ENCODE peak calls at places on chromosomes 2 and 18, in ten cellular contexts. One of them, this sample, is unnamed.

GRCh38 chr2:147865560-147865959 is 20.7 kb downstream of the ACVR2A start:
- DNase-seq in right cardiac atrium: no peak
- DNase-seq in foreskin melanocyte: no peak
- DNase-seq in cardiac fibroblast: peak; percentile 61
- DNase-seq in anterior cingulate cortex: no peak
- DNase-seq in brain microvascular endothelial cell: no peak
- DNase-seq in HEK293T: no peak
- DNase-seq in NCI-H446: no peak
- DNase-seq in nucleus accumbens: no peak
- DNase-seq in kidney epithelial cell: no peak
- DNase-seq in this sample: no peak

GRCh38 chr2:101238930-101239759 is 13.5 kb upstream of the CNOT11 start:
- DNase-seq in right cardiac atrium: no peak
- DNase-seq in foreskin melanocyte: no peak
- DNase-seq in cardiac fibroblast: no peak
- DNase-seq in anterior cingulate cortex: no peak
- DNase-seq in brain microvascular endothelial cell: no peak
- DNase-seq in HEK293T: no peak
- DNase-seq in NCI-H446: no peak
- DNase-seq in nucleus accumbens: no peak
- DNase-seq in kidney epithelial cell: peak; percentile 79
- DNase-seq in this sample: no peak

GRCh38 chr18:45336431-45336830 is 278.8 kb upstream of the SLC14A2 start:
- DNase-seq in right cardiac atrium: no peak
- DNase-seq in foreskin melanocyte: no peak
- DNase-seq in cardiac fibroblast: no peak
- DNase-seq in anterior cingulate cortex: no peak
- DNase-seq in brain microvascular endothelial cell: no peak
- DNase-seq in HEK293T: no peak
- DNase-seq in NCI-H446: no peak
- DNase-seq in nucleus accumbens: no peak
- DNase-seq in kidney epithelial cell: no peak
- DNase-seq in this sample: no peak

GRCh38 chr2:233481368-233482142 is 85.0 kb downstream of the USP40 start:
- DNase-seq in right cardiac atrium: no peak
- DNase-seq in foreskin melanocyte: no peak
- DNase-seq in cardiac fibroblast: no peak
- DNase-seq in anterior cingulate cortex: no peak
- DNase-seq in brain microvascular endothelial cell: no peak
- DNase-seq in HEK293T: no peak
- DNase-seq in NCI-H446: peak; percentile 48
- DNase-seq in nucleus accumbens: no peak
- DNase-seq in kidney epithelial cell: no peak
- DNase-seq in this sample: peak; percentile 4

GRCh38 chr18:62716679-62717058 is 1.3 kb downstream of the PHLPP1 start:
- DNase-seq in right cardiac atrium: peak; percentile 83
- DNase-seq in foreskin melanocyte: peak; percentile 34
- DNase-seq in cardiac fibroblast: no peak
- DNase-seq in anterior cingulate cortex: no peak
- DNase-seq in brain microvascular endothelial cell: peak; percentile 10
- DNase-seq in HEK293T: peak; percentile 16
- DNase-seq in NCI-H446: peak; percentile 28
- DNase-seq in nucleus accumbens: no peak
- DNase-seq in kidney epithelial cell: no peak
- DNase-seq in this sample: peak; percentile 19

GRCh38 chr2:22821458-22821857 is 563.5 kb upstream of the KLHL29 start:
- DNase-seq in right cardiac atrium: no peak
- DNase-seq in foreskin melanocyte: no peak
- DNase-seq in cardiac fibroblast: peak; percentile 6
- DNase-seq in anterior cingulate cortex: no peak
- DNase-seq in brain microvascular endothelial cell: no peak
- DNase-seq in HEK293T: no peak
- DNase-seq in NCI-H446: no peak
- DNase-seq in nucleus accumbens: no peak
- DNase-seq in kidney epithelial cell: no peak
- DNase-seq in this sample: no peak

GRCh38 chr18:39406941-39407340 is 1841.3 kb upstream of the CELF4 start:
- DNase-seq in right cardiac atrium: no peak
- DNase-seq in foreskin melanocyte: no peak
- DNase-seq in cardiac fibroblast: no peak
- DNase-seq in anterior cingulate cortex: no peak
- DNase-seq in brain microvascular endothelial cell: no peak
- DNase-seq in HEK293T: no peak
- DNase-seq in NCI-H446: no peak
- DNase-seq in nucleus accumbens: no peak
- DNase-seq in kidney epithelial cell: no peak
- DNase-seq in this sample: no peak

GRCh38 chr2:234643407-234643806 is 146.5 kb upstream of the ARL4C start:
- DNase-seq in right cardiac atrium: no peak
- DNase-seq in foreskin melanocyte: no peak
- DNase-seq in cardiac fibroblast: no peak
- DNase-seq in anterior cingulate cortex: no peak
- DNase-seq in brain microvascular endothelial cell: no peak
- DNase-seq in HEK293T: no peak
- DNase-seq in NCI-H446: no peak
- DNase-seq in nucleus accumbens: no peak
- DNase-seq in kidney epithelial cell: no peak
- DNase-seq in this sample: no peak

GRCh38 chr18:35467624-35468016 is 30.1 kb downstream of the INO80C start:
- DNase-seq in right cardiac atrium: no peak
- DNase-seq in foreskin melanocyte: no peak
- DNase-seq in cardiac fibroblast: no peak
- DNase-seq in anterior cingulate cortex: no peak
- DNase-seq in brain microvascular endothelial cell: no peak
- DNase-seq in HEK293T: no peak
- DNase-seq in NCI-H446: no peak
- DNase-seq in nucleus accumbens: no peak
- DNase-seq in kidney epithelial cell: no peak
- DNase-seq in this sample: no peak

GRCh38 chr2:160720098-160720497 is 226.5 kb upstream of the RBMS1 start:
- DNase-seq in right cardiac atrium: no peak
- DNase-seq in foreskin melanocyte: no peak
- DNase-seq in cardiac fibroblast: no peak
- DNase-seq in anterior cingulate cortex: no peak
- DNase-seq in brain microvascular endothelial cell: no peak
- DNase-seq in HEK293T: no peak
- DNase-seq in NCI-H446: no peak
- DNase-seq in nucleus accumbens: no peak
- DNase-seq in kidney epithelial cell: no peak
- DNase-seq in this sample: no peak

GRCh38 chr2:36511858-36512630 is 85.9 kb downstream of the FEZ2 start:
- DNase-seq in right cardiac atrium: no peak
- DNase-seq in foreskin melanocyte: no peak
- DNase-seq in cardiac fibroblast: no peak
- DNase-seq in anterior cingulate cortex: no peak
- DNase-seq in brain microvascular endothelial cell: no peak
- DNase-seq in HEK293T: no peak
- DNase-seq in NCI-H446: no peak
- DNase-seq in nucleus accumbens: no peak
- DNase-seq in kidney epithelial cell: no peak
- DNase-seq in this sample: no peak

GRCh38 chr2:133377021-133377481 is 191.2 kb downstream of the NCKAP5 start:
- DNase-seq in right cardiac atrium: no peak
- DNase-seq in foreskin melanocyte: no peak
- DNase-seq in cardiac fibroblast: peak; percentile 81
- DNase-seq in anterior cingulate cortex: no peak
- DNase-seq in brain microvascular endothelial cell: no peak
- DNase-seq in HEK293T: no peak
- DNase-seq in NCI-H446: no peak
- DNase-seq in nucleus accumbens: no peak
- DNase-seq in kidney epithelial cell: no peak
- DNase-seq in this sample: no peak

GRCh38 chr2:55119711-55120487 is 69.6 kb upstream of the RTN4 start:
- DNase-seq in right cardiac atrium: no peak
- DNase-seq in foreskin melanocyte: no peak
- DNase-seq in cardiac fibroblast: no peak
- DNase-seq in anterior cingulate cortex: no peak
- DNase-seq in brain microvascular endothelial cell: no peak
- DNase-seq in HEK293T: no peak
- DNase-seq in NCI-H446: no peak
- DNase-seq in nucleus accumbens: no peak
- DNase-seq in kidney epithelial cell: no peak
- DNase-seq in this sample: no peak

GRCh38 chr18:29123706-29124530 is 947.0 kb upstream of the CDH2 start:
- DNase-seq in right cardiac atrium: no peak
- DNase-seq in foreskin melanocyte: no peak
- DNase-seq in cardiac fibroblast: peak; percentile 35
- DNase-seq in anterior cingulate cortex: no peak
- DNase-seq in brain microvascular endothelial cell: no peak
- DNase-seq in HEK293T: no peak
- DNase-seq in NCI-H446: no peak
- DNase-seq in nucleus accumbens: no peak
- DNase-seq in kidney epithelial cell: no peak
- DNase-seq in this sample: no peak

GRCh38 chr18:2050016-2050415 is 521.3 kb downstream of the METTL4 start:
- DNase-seq in right cardiac atrium: peak; percentile 35
- DNase-seq in foreskin melanocyte: no peak
- DNase-seq in cardiac fibroblast: peak; percentile 37
- DNase-seq in anterior cingulate cortex: no peak
- DNase-seq in brain microvascular endothelial cell: peak; percentile 3
- DNase-seq in HEK293T: no peak
- DNase-seq in NCI-H446: no peak
- DNase-seq in nucleus accumbens: no peak
- DNase-seq in kidney epithelial cell: peak; percentile 56
- DNase-seq in this sample: no peak